ENCODE peak calls at places on chromosomes 3 and 15, in nine cellular contexts. G is central memory CD8-positive, alpha-beta T cell; T is H1; R is mesenchymal stem cell; J is progenitor cell of endocrine pancreas; U is LHCN-M2; H is ACHN; Z is left ventricle myocardium inferior; P is AG10803. Q is an unnamed sample.

GRCh38 chr3:45010718-45011355 is 15.3 kb upstream of the CLEC3B start:
- DNase-seq in G (no peak), T (no peak), R (peak; percentile 59), J (no peak), U (peak; percentile 87), H (peak; percentile 83), Z (no peak), P (peak; percentile 98), Q (peak; percentile 76)

GRCh38 chr3:45381168-45381852 is 7.1 kb upstream of the LARS2 start:
- DNase-seq in G (no peak), T (no peak), R (no peak), J (no peak), U (peak; percentile 85), H (no peak), Z (peak; percentile 15), P (no peak), Q (no peak)

GRCh38 chr3:111738238-111738637 is 120.8 kb upstream of the PHLDB2 start:
- DNase-seq in G (no peak), T (no peak), R (peak; percentile 60), J (no peak), U (no peak), H (no peak), Z (no peak), P (peak; percentile 20), Q (peak; percentile 56)

GRCh38 chr15:25492315-25492714 is 53.5 kb upstream of the UBE3A start:
- DNase-seq in G (no peak), T (no peak), R (no peak), J (no peak), U (no peak), H (no peak), Z (no peak), P (no peak), Q (no peak)

GRCh38 chr15:65198571-65198970 is 12.7 kb downstream of the CILP start:
- DNase-seq in G (no peak), T (no peak), R (no peak), J (no peak), U (no peak), H (no peak), Z (no peak), P (no peak), Q (no peak)

GRCh38 chr3:179088306-179088705 is 16.7 kb upstream of the ZMAT3 start:
- DNase-seq in G (no peak), T (no peak), R (no peak), J (no peak), U (no peak), H (no peak), Z (no peak), P (no peak), Q (no peak)

GRCh38 chr3:124620600-124621063 is 109.6 kb upstream of the UMPS start:
- DNase-seq in G (no peak), T (no peak), R (peak; percentile 53), J (no peak), U (peak; percentile 40), H (peak; percentile 37), Z (no peak), P (peak; percentile 4), Q (peak; percentile 81)

GRCh38 chr3:142723665-142723967 is 218 bp upstream of the TRPC1 start:
- DNase-seq in G (no peak), T (no peak), R (no peak), J (no peak), U (no peak), H (no peak), Z (no peak), P (no peak), Q (no peak)

GRCh38 chr3:111484666-111485065 is 57.3 kb upstream of the CD96 start:
- DNase-seq in G (no peak), T (no peak), R (peak; percentile 42), J (no peak), U (no peak), H (no peak), Z (no peak), P (peak; percentile 82), Q (peak; percentile 77)

GRCh38 chr3:75192065-75192658 is 472.0 kb upstream of the FRG2C start:
- DNase-seq in G (no peak), T (peak; percentile 82), R (peak; percentile 34), J (peak; percentile 14), U (peak; percentile 10), H (peak; percentile 40), Z (no peak), P (peak; percentile 42), Q (peak; percentile 11)

GRCh38 chr15:43169888-43170287 is 15.3 kb upstream of the CCNDBP1 start:
- DNase-seq in G (no peak), T (no peak), R (peak; percentile 24), J (no peak), U (no peak), H (no peak), Z (no peak), P (no peak), Q (peak; percentile 54)

GRCh38 chr3:170307998-170308398 is 49.5 kb upstream of the SKIL start:
- DNase-seq in G (no peak), T (no peak), R (peak; percentile 96), J (no peak), U (peak; percentile 38), H (no peak), Z (no peak), P (peak; percentile 5), Q (peak; percentile 96)

GRCh38 chr3:151328298-151329036 is 882 bp downstream of the P2RY13 start:
- DNase-seq in G (no peak), T (no peak), R (no peak), J (no peak), U (no peak), H (peak; percentile 35), Z (no peak), P (peak; percentile 59), Q (peak; percentile 41)

GRCh38 chr15:44726136-44726535 is 10.2 kb upstream of the TRIM69 start:
- DNase-seq in G (no peak), T (no peak), R (no peak), J (no peak), U (no peak), H (no peak), Z (no peak), P (peak; percentile 38), Q (peak; percentile 54)